ENCODE peak calls at places on chromosomes 4 and X, in four cellular contexts. One of them, this sample, is unnamed.

GRCh38 chrX:31580726-31581125 is 508.9 kb upstream of the FTHL17 start:
- DNase-seq in heart right ventricle: no peak
- DNase-seq in tibial nerve: no peak
- DNase-seq in PC-3: no peak
- DNase-seq in this sample: no peak

GRCh38 chrX:141760761-141761160 is 62.2 kb upstream of the SPANXD start:
- DNase-seq in heart right ventricle: no peak
- DNase-seq in tibial nerve: no peak
- DNase-seq in PC-3: peak
- DNase-seq in this sample: no peak

GRCh38 chr4:79073471-79073870 is 134.2 kb upstream of the PAQR3 start:
- DNase-seq in heart right ventricle: no peak
- DNase-seq in tibial nerve: no peak
- DNase-seq in PC-3: no peak
- DNase-seq in this sample: no peak

GRCh38 chr4:17066972-17067371 is 168.5 kb upstream of the LDB2 start:
- DNase-seq in heart right ventricle: no peak
- DNase-seq in PC-3: peak
- DNase-seq in tibial nerve: no peak
- DNase-seq in this sample: peak

GRCh38 chr4:176584031-176584430 is 208.7 kb downstream of the VEGFC start:
- DNase-seq in tibial nerve: no peak
- DNase-seq in PC-3: no peak
- DNase-seq in heart right ventricle: no peak
- DNase-seq in this sample: no peak

GRCh38 chr4:2075171-2075986 is 16.3 kb downstream of the NAT8L start:
- DNase-seq in PC-3: no peak
- DNase-seq in heart right ventricle: no peak
- DNase-seq in tibial nerve: no peak
- DNase-seq in this sample: no peak

GRCh38 chr4:53804719-53805118 is 213.4 kb upstream of the LNX1 start:
- DNase-seq in PC-3: peak
- DNase-seq in heart right ventricle: peak
- DNase-seq in tibial nerve: no peak
- DNase-seq in this sample: no peak

GRCh38 chr4:8558080-8558960 is 21.9 kb upstream of the GPR78 start:
- DNase-seq in tibial nerve: no peak
- DNase-seq in PC-3: peak
- DNase-seq in heart right ventricle: no peak
- DNase-seq in this sample: no peak

GRCh38 chr4:187309456-187309855 is 585.8 kb upstream of the FAT1 start:
- DNase-seq in PC-3: peak
- DNase-seq in heart right ventricle: no peak
- DNase-seq in tibial nerve: no peak
- DNase-seq in this sample: no peak

GRCh38 chrX:9855536-9856320 is 69.5 kb downstream of the SHROOM2 start:
- DNase-seq in heart right ventricle: no peak
- DNase-seq in PC-3: no peak
- DNase-seq in tibial nerve: no peak
- DNase-seq in this sample: no peak

GRCh38 chrX:23901805-23902204 is 5.9 kb downstream of the APOO start:
- DNase-seq in PC-3: peak
- DNase-seq in heart right ventricle: no peak
- DNase-seq in tibial nerve: peak
- DNase-seq in this sample: no peak

GRCh38 chrX:19515615-19516105 is 352 bp upstream of the MAP3K15 start:
- DNase-seq in tibial nerve: no peak
- DNase-seq in PC-3: peak
- DNase-seq in heart right ventricle: no peak
- DNase-seq in this sample: no peak

GRCh38 chr4:183852910-183853555 is 52.1 kb upstream of the STOX2 start:
- DNase-seq in tibial nerve: no peak
- DNase-seq in heart right ventricle: no peak
- DNase-seq in PC-3: no peak
- DNase-seq in this sample: no peak

GRCh38 chr4:82588871-82589270 is 27.1 kb upstream of the TMEM150C start:
- DNase-seq in tibial nerve: no peak
- DNase-seq in heart right ventricle: no peak
- DNase-seq in PC-3: no peak
- DNase-seq in this sample: no peak

GRCh38 chrX:107619836-107620235 is 8.5 kb upstream of the PRPS1 start:
- DNase-seq in heart right ventricle: no peak
- DNase-seq in PC-3: peak
- DNase-seq in tibial nerve: no peak
- DNase-seq in this sample: no peak

GRCh38 chr4:8201341-8201781 is 2.3 kb downstream of the SH3TC1 start:
- DNase-seq in PC-3: no peak
- DNase-seq in tibial nerve: no peak
- DNase-seq in heart right ventricle: no peak
- DNase-seq in this sample: no peak

GRCh38 chrX:53479295-53479694 is 45.1 kb upstream of the HSD17B10 start:
- DNase-seq in heart right ventricle: no peak
- DNase-seq in PC-3: peak
- DNase-seq in tibial nerve: no peak
- DNase-seq in this sample: peak

GRCh38 chrX:2903366-2903765 is 25.8 kb downstream of the ARSD start:
- DNase-seq in heart right ventricle: no peak
- DNase-seq in PC-3: no peak
- DNase-seq in tibial nerve: no peak
- DNase-seq in this sample: no peak

GRCh38 chr4:114015444-114015899 is 36.0 kb upstream of the ARSJ start:
- DNase-seq in PC-3: peak
- DNase-seq in heart right ventricle: no peak
- DNase-seq in tibial nerve: no peak
- DNase-seq in this sample: peak

GRCh38 chr4:6668391-6668790 is 25.3 kb upstream of the S100P start:
- DNase-seq in tibial nerve: no peak
- DNase-seq in PC-3: peak
- DNase-seq in heart right ventricle: no peak
- DNase-seq in this sample: no peak

GRCh38 chr4:183492791-183493221 is 12.1 kb upstream of the ING2 start:
- DNase-seq in tibial nerve: no peak
- DNase-seq in heart right ventricle: no peak
- DNase-seq in PC-3: peak
- DNase-seq in this sample: peak

GRCh38 chr4:53863163-53863562 is 201.2 kb downstream of the CHIC2 start:
- DNase-seq in tibial nerve: peak
- DNase-seq in PC-3: no peak
- DNase-seq in heart right ventricle: peak
- DNase-seq in this sample: no peak

GRCh38 chr4:14022428-14022827 is 394.9 kb upstream of the BOD1L1 start:
- DNase-seq in PC-3: no peak
- DNase-seq in tibial nerve: no peak
- DNase-seq in heart right ventricle: no peak
- DNase-seq in this sample: no peak

GRCh38 chr4:189835505-189835904 is 105.2 kb upstream of the FRG1 start:
- DNase-seq in PC-3: no peak
- DNase-seq in heart right ventricle: no peak
- DNase-seq in tibial nerve: no peak
- DNase-seq in this sample: no peak

GRCh38 chr4:176443646-176444409 is 124.1 kb downstream of the SPCS3 start:
- DNase-seq in heart right ventricle: no peak
- DNase-seq in PC-3: peak
- DNase-seq in tibial nerve: no peak
- DNase-seq in this sample: no peak

GRCh38 chrX:30693999-30694650 is 40.9 kb downstream of the GK start:
- DNase-seq in tibial nerve: no peak
- DNase-seq in heart right ventricle: no peak
- DNase-seq in PC-3: no peak
- DNase-seq in this sample: no peak

GRCh38 chrX:153411255-153411987 is at the start of gene ZFP92:
- DNase-seq in heart right ventricle: peak
- DNase-seq in PC-3: no peak
- DNase-seq in tibial nerve: no peak
- DNase-seq in this sample: no peak

GRCh38 chr4:133147922-133148689 is 988 bp upstream of the PCDH10 start:
- DNase-seq in PC-3: peak
- DNase-seq in heart right ventricle: peak
- DNase-seq in tibial nerve: no peak
- DNase-seq in this sample: no peak

GRCh38 chr4:96228463-96228862 is 388.6 kb downstream of the PDHA2 start:
- DNase-seq in PC-3: no peak
- DNase-seq in heart right ventricle: no peak
- DNase-seq in tibial nerve: no peak
- DNase-seq in this sample: no peak

GRCh38 chr4:138666366-138666765 is 349.2 kb upstream of the NOCT start:
- DNase-seq in tibial nerve: no peak
- DNase-seq in PC-3: no peak
- DNase-seq in heart right ventricle: no peak
- DNase-seq in this sample: no peak

GRCh38 chrX:1391707-1392375 is at the start of gene SLC25A6:
- DNase-seq in tibial nerve: peak
- DNase-seq in PC-3: peak
- DNase-seq in heart right ventricle: peak
- DNase-seq in this sample: peak
- TF ChIP-seq CTCF in tibial nerve: no peak
- TF ChIP-seq CTCF in PC-3: no peak
- TF ChIP-seq CTCF in heart right ventricle: peak
- TF ChIP-seq CTCF in this sample: no peak

GRCh38 chrX:74536142-74537010 is 78.0 kb downstream of the RLIM start:
- DNase-seq in PC-3: peak
- DNase-seq in heart right ventricle: peak
- DNase-seq in tibial nerve: peak
- DNase-seq in this sample: no peak

GRCh38 chrX:74537011-74537390 is 77.4 kb downstream of the RLIM start:
- DNase-seq in PC-3: no peak
- DNase-seq in tibial nerve: no peak
- DNase-seq in heart right ventricle: no peak
- DNase-seq in this sample: no peak

GRCh38 chrX:74534569-74535038 is 79.8 kb downstream of the RLIM start:
- DNase-seq in PC-3: no peak
- DNase-seq in tibial nerve: no peak
- DNase-seq in heart right ventricle: no peak
- DNase-seq in this sample: no peak

GRCh38 chrX:74535633-74536141 is 78.7 kb downstream of the RLIM start:
- DNase-seq in heart right ventricle: peak
- DNase-seq in tibial nerve: peak
- DNase-seq in PC-3: peak
- DNase-seq in this sample: no peak

DNA sequence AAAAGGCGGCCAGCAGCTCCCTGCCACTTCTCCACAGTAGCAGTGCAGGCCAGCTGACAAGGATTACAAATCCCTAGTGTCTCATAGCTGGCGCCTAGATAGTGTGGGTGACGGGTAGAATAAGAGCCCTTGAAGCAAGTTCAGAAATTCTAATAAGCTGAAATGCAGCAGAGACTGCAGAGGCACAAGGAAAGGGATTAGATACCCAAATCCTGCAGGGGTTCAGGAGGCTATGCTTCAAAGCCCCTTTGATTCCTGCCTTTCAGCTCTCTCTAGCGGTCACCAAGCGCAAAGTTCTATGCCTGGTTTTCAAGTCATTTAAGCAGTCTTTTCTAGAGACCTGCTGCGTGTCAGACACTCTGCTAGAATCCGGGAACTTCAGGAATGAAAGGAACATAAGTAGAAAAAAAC is 79.2 kb downstream of the RLIM start:
- DNase-seq in tibial nerve: no peak
- DNase-seq in PC-3: peak
- DNase-seq in heart right ventricle: no peak
- DNase-seq in this sample: peak
- H3K4me3 ChIP-seq in tibial nerve: peak
- H3K4me3 ChIP-seq in PC-3: peak
- H3K4me3 ChIP-seq in heart right ventricle: peak
- H3K4me3 ChIP-seq in this sample: peak

DNA sequence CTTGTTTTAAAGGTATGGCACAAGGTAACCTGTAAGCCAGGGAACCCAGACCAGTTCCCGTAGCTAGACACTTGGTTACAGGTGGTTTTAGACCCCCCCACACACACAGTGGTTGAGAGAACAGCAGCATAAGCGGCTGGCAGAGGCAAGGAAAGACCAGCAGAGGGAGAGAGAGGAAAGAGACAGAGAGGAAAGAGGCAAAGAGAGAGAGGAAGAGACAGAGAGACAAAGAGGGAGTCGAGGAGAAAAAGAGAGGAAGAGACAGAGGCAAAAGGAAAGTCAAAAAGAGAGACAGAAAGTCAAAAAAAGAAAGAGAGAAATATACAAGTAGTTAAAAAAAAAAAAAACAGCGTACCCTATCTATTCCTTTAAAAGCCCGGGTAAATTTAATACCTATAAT is 19.5 kb upstream of the PCSK1N start:
- DNase-seq in PC-3: peak
- DNase-seq in tibial nerve: no peak
- DNase-seq in heart right ventricle: no peak
- DNase-seq in this sample: no peak
- TF ChIP-seq CTCF in PC-3: peak
- TF ChIP-seq CTCF in tibial nerve: no peak
- TF ChIP-seq CTCF in heart right ventricle: no peak
- TF ChIP-seq CTCF in this sample: no peak

GRCh38 chr4:68347845-68348244 is 2.0 kb downstream of the YTHDC1 start:
- DNase-seq in heart right ventricle: no peak
- DNase-seq in PC-3: no peak
- DNase-seq in tibial nerve: no peak
- DNase-seq in this sample: no peak
- H3K4me3 ChIP-seq in heart right ventricle: peak
- H3K4me3 ChIP-seq in PC-3: peak
- H3K4me3 ChIP-seq in tibial nerve: peak
- H3K4me3 ChIP-seq in this sample: peak

GRCh38 chr4:153337686-153338085 is 6.8 kb upstream of the MND1 start:
- DNase-seq in tibial nerve: no peak
- DNase-seq in PC-3: no peak
- DNase-seq in heart right ventricle: no peak
- DNase-seq in this sample: no peak
- TF ChIP-seq CTCF in tibial nerve: no peak
- TF ChIP-seq CTCF in PC-3: no peak
- TF ChIP-seq CTCF in heart right ventricle: no peak
- TF ChIP-seq CTCF in this sample: no peak

GRCh38 chr4:98613453-98614075 is 44.8 kb downstream of the TSPAN5 start:
- DNase-seq in PC-3: no peak
- DNase-seq in heart right ventricle: no peak
- DNase-seq in tibial nerve: no peak
- DNase-seq in this sample: no peak
- H3K4me3 ChIP-seq in PC-3: no peak
- H3K4me3 ChIP-seq in heart right ventricle: no peak
- H3K4me3 ChIP-seq in tibial nerve: no peak
- H3K4me3 ChIP-seq in this sample: no peak

This sample was measured in HFF-Myc.